ENCODE peak calls at places on chromosomes 11 and 22, in six cellular contexts. M is HCT116, T is sigmoid colon, Y is prostate gland, Q is IMR-90, I is A549. O is an unnamed sample.

GRCh38 chr11:1864831-1865665 is 12.2 kb downstream of the LSP1 start:
- DNase-seq in M (no peak), Q (no peak), I (no peak), T (no peak), Y (no peak), O (no peak)

GRCh38 chr11:121431820-121432526 is 20.1 kb upstream of the SORL1 start:
- DNase-seq in I (no peak), Y (no peak), Q (no peak), M (no peak), T (no peak), O (no peak)

GRCh38 chr11:86103808-86104207 is 34.9 kb upstream of the PICALM start:
- DNase-seq in I (no peak), Q (peak), M (no peak), Y (no peak), T (no peak), O (no peak)

GRCh38 chr11:69443968-69444364 is 37.5 kb upstream of the LINC01488 start:
- DNase-seq in Q (peak), T (no peak), Y (no peak), M (no peak), I (no peak), O (no peak)

GRCh38 chr11:84522331-84522730 is 1104.8 kb downstream of the DLG2 start:
- DNase-seq in I (no peak), M (no peak), Q (no peak), T (no peak), Y (no peak), O (no peak)

GRCh38 chr11:84819128-84819527 is 808.0 kb downstream of the DLG2 start:
- DNase-seq in Q (no peak), T (no peak), M (no peak), Y (no peak), I (no peak), O (no peak)

GRCh38 chr11:12377106-12377823 is at the start of gene PARVA:
- DNase-seq in T (peak), Q (peak), Y (peak), I (peak), M (peak), O (peak)

GRCh38 chr11:7490054-7490453 is 4.7 kb downstream of the OLFML1 start:
- DNase-seq in Q (peak), Y (no peak), T (no peak), I (no peak), M (no peak), O (no peak)

GRCh38 chr11:45085657-45086501 is 60.6 kb upstream of the PRDM11 start:
- DNase-seq in M (no peak), T (no peak), I (no peak), Y (no peak), Q (no peak), O (no peak)

GRCh38 chr11:101478587-101479375 is 105.0 kb downstream of the TRPC6 start:
- DNase-seq in M (no peak), T (no peak), Y (peak), I (no peak), Q (no peak), O (no peak)

GRCh38 chr11:131491503-131491902 is 121.1 kb downstream of the NTM start:
- DNase-seq in T (no peak), I (no peak), Q (peak), M (no peak), Y (no peak), O (no peak)

GRCh38 chr11:5690216-5690615 is 626 bp downstream of the TRIM22 start:
- DNase-seq in I (no peak), T (no peak), Q (peak), Y (no peak), M (no peak), O (no peak)

GRCh38 chr11:123630126-123630531 is 24.3 kb downstream of the SCN3B start:
- DNase-seq in M (no peak), Q (no peak), Y (no peak), T (no peak), I (no peak), O (no peak)

GRCh38 chr11:8249482-8249881 is 14.2 kb downstream of the LMO1 start:
- DNase-seq in I (no peak), T (peak), Y (no peak), Q (no peak), M (no peak), O (no peak)

GRCh38 chr22:19405133-19405532 is 26.4 kb downstream of the HIRA start:
- DNase-seq in Q (no peak), I (no peak), Y (no peak), M (no peak), T (no peak), O (no peak)

GRCh38 chr11:27423125-27423524 is 49.5 kb downstream of the LGR4 start:
- DNase-seq in T (peak), Y (no peak), M (no peak), Q (peak), I (no peak), O (peak)

GRCh38 chr11:86571273-86571948 is 101.0 kb downstream of the ME3 start:
- DNase-seq in Q (no peak), M (peak), T (no peak), I (peak), Y (no peak), O (peak)

GRCh38 chr11:74371269-74372039 is 26.8 kb downstream of the PGM2L1 start:
- DNase-seq in Q (peak), M (no peak), Y (no peak), T (no peak), I (peak), O (no peak)

GRCh38 chr11:111978028-111978771 is 41.1 kb downstream of the DIXDC1 start:
- DNase-seq in Q (peak), T (peak), Y (peak), M (no peak), I (no peak), O (peak)

GRCh38 chr11:43738600-43739409 is 58.3 kb downstream of the HSD17B12 start:
- DNase-seq in M (peak), Y (no peak), T (no peak), I (no peak), Q (peak), O (no peak)

GRCh38 chr11:80103149-80103859 is 662.5 kb upstream of the TENM4 start:
- DNase-seq in I (no peak), T (no peak), Q (peak), M (no peak), Y (no peak), O (no peak)

GRCh38 chr11:94067010-94067409 is 45.9 kb downstream of the HEPHL1 start:
- DNase-seq in I (no peak), Q (no peak), Y (no peak), M (no peak), T (no peak), O (no peak)

GRCh38 chr11:18064035-18064434 is 18.0 kb upstream of the TPH1 start:
- DNase-seq in Q (no peak), T (no peak), I (no peak), Y (no peak), M (no peak), O (peak)

GRCh38 chr11:2569321-2569721 is 124.5 kb downstream of the KCNQ1 start:
- DNase-seq in T (peak), Y (no peak), Q (no peak), I (no peak), M (no peak), O (no peak)

GRCh38 chr11:44977493-44977984 is 26.9 kb upstream of the TP53I11 start:
- DNase-seq in M (no peak), Y (peak), Q (peak), T (no peak), I (peak), O (no peak)

GRCh38 chr11:19345848-19346681 is 105.3 kb upstream of the E2F8 start:
- DNase-seq in T (no peak), Q (no peak), Y (no peak), I (peak), M (no peak), O (peak)

GRCh38 chr22:39306456-39307361 is 12.7 kb downstream of the RPL3 start:
- DNase-seq in I (no peak), Q (no peak), T (no peak), Y (no peak), M (no peak), O (no peak)
- TF ChIP-seq CTCF in I (peak), Q (peak), T (no peak), Y (peak), M (no peak), O (peak)

GRCh38 chr22:50523458-50523805 is 2.0 kb downstream of the SCO2 start:
- DNase-seq in I (no peak), T (no peak), Y (no peak), M (no peak), Q (no peak), O (no peak)
- TF ChIP-seq POLR2A in I (no peak), T (no peak), Y (no peak), M (no peak), Q (no peak), O (no peak)

DNA sequence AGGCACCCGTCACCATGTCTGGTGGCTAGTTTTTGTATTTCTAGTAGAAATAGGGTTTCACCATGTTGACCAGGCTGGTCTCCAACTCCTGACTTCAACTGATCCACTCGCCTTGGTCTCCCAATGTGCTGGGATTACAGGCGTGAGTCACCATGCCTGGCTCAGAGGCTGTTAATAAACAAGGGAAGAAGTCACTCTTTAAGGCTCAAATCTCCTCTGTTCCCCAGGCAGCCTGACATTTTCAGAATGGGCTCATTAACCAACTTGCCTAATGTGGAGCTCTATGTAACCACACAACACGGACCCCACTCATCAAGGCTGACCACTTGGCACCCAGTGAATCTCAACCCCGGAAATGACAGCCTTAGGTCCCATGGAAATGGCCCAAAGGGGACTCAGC is 24.1 kb downstream of the APOL3 start:
- DNase-seq in I (no peak), Q (peak), T (peak), M (no peak), Y (no peak), O (no peak)
- H3K27ac ChIP-seq in I (no peak), Q (peak), T (no peak), M (no peak), Y (no peak), O (no peak)

GRCh38 chr11:26134481-26135355 is 197.2 kb upstream of the ANO3 start:
- DNase-seq in I (no peak), T (no peak), Y (no peak), Q (peak), M (no peak), O (no peak)
- TF ChIP-seq CTCF in I (no peak), T (no peak), Y (peak), Q (no peak), M (no peak), O (peak)

GRCh38 chr22:29202231-29203192 is 3.2 kb upstream of the EMID1 start:
- DNase-seq in Q (peak), T (no peak), M (no peak), I (peak), Y (no peak), O (peak)
- TF ChIP-seq POLR2A in Q (no peak), T (no peak), M (no peak), I (no peak), Y (no peak), O (no peak)

DNA sequence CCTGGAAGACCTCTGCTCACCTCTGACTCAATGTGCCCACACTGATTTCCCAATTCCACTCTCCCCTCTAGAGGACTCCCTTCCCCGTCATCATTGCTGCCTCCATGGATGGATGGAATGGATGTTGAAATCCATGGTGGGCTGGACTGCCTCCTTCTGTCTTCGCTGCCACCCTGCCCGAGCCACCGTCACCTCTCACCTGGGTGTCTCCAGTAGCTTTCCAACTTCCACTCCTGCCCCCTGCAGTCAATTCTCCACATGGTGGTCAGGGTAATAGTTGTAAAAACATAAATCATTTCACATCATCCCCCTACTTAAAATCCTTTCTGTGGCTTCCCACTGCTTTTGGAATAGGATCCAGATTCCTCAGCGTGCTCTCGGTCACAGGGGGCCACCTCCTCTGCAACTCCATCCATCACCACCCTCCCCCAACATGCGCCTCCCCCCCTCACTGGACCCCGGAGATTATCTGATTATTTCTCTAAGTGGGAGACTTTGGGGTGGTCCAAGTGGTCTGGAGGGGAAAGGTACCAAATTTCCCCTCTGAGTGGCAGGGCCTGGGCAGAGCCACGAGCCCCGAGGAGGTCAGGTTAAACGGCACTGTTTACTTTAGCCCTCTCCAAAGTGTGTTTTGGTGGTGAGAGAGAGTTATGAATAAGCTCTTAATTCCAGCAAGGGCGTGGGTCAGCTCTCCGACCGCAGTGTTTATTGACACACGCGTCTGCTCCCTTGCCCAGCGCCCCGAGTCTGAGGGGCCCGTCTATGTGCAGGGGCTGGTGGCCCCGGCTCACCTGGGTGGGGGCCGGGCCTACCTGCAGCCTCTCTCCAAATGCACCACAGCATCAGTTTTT is 313.7 kb downstream of the MN1 start:
- DNase-seq in I (no peak), Y (no peak), M (no peak), T (no peak), Q (peak), O (peak)
- H3K27ac ChIP-seq in I (peak), Y (no peak), M (no peak), T (no peak), Q (no peak), O (peak)

GRCh38 chr22:48692734-48693376 is 1134.8 kb downstream of the BRD1 start:
- DNase-seq in I (no peak), T (no peak), Q (no peak), Y (no peak), M (no peak), O (no peak)
- TF ChIP-seq CTCF in I (no peak), T (no peak), Q (no peak), Y (no peak), M (no peak), O (no peak)

DNA sequence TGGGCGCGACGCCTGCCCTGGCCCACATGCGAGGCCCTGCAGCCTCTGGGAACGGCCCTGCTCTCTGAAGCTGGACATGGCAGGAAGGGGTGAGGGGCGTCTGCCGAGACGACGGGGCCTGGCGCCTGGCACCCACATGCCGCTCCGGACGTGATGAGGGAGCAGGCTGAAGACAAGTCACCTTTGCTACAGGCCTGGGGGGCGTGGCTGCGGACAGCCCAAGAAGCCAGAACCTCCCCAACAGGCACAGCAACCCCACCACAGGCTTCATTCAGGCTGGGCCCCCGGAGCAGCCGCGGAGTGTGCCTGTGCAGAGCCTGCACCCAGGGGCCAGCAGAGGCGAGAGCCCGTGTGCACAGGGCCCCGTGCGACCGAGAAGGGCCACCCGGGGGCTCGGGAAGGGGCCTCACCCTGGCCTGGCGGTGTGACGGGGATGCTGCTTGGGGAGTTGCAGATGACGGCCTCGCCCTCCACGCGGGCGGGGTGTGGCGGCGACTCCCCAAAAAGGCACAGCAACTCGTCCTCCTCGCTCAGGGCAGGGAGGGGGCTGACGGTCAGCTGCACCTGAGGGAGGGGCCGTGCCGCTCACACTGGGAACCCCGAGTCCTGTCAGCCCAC is 16.6 kb upstream of the MAPK11 start:
- DNase-seq in Y (no peak), M (no peak), T (no peak), I (no peak), Q (no peak), O (no peak)
- TF ChIP-seq POLR2A in Y (no peak), M (no peak), T (no peak), I (no peak), Q (no peak), O (no peak)

O was measured in right lobe of liver.